ENCODE peak calls at places on chromosomes 12 and 14, in ten cellular contexts. L, V, F, R, H, P, O, T, Z and Y are unnamed samples.

GRCh38 chr14:101055776-101056374 is 152.4 kb upstream of the RTL1 start:
- DNase-seq in T (no peak), O (no peak), V (no peak), P (no peak), F (no peak), Z (no peak), R (no peak), L (no peak), H (no peak), Y (peak; percentile 81)

GRCh38 chr12:121060149-121061001 is 21.3 kb upstream of the OASL start:
- DNase-seq in O (peak; percentile 54), R (peak; percentile 43), T (peak; percentile 67), F (peak; percentile 78), Z (peak; percentile 67), L (peak; percentile 20), H (peak; percentile 55), P (peak; percentile 86), V (peak; percentile 56), Y (peak; percentile 48)

GRCh38 chr12:123264642-123265041 is 7.0 kb downstream of the CDK2AP1 start:
- DNase-seq in T (peak; percentile 52), R (no peak), P (peak; percentile 42), O (no peak), H (no peak), Z (no peak), L (no peak), F (no peak), V (no peak), Y (no peak)

GRCh38 chr14:39492267-39492666 is 60.0 kb upstream of the FBXO33 start:
- DNase-seq in O (no peak), H (peak; percentile 90), P (no peak), T (peak; percentile 12), L (no peak), Z (no peak), V (no peak), F (no peak), R (no peak), Y (peak; percentile 78)

GRCh38 chr14:105240811-105241576 is 7.3 kb upstream of the BTBD6 start:
- DNase-seq in Z (no peak), T (no peak), F (no peak), P (no peak), H (no peak), R (no peak), V (no peak), O (no peak), L (no peak), Y (no peak)

GRCh38 chr12:97048421-97049035 is 141.5 kb downstream of the NEDD1 start:
- DNase-seq in V (no peak), T (no peak), R (no peak), F (no peak), L (no peak), O (no peak), P (peak; percentile 51), H (no peak), Z (no peak), Y (no peak)

GRCh38 chr12:19515179-19515578 is 75.9 kb downstream of the AEBP2 start:
- DNase-seq in V (no peak), L (no peak), P (no peak), H (no peak), O (peak; percentile 11), R (no peak), F (no peak), Z (peak; percentile 33), T (no peak), Y (no peak)

GRCh38 chr12:20272801-20273200 is 95.5 kb upstream of the PDE3A start:
- DNase-seq in P (no peak), O (no peak), R (no peak), T (no peak), H (peak; percentile 53), V (no peak), L (no peak), F (no peak), Z (no peak), Y (peak; percentile 70)

GRCh38 chr14:96166475-96167223 is 38.0 kb upstream of the BDKRB2 start:
- DNase-seq in T (no peak), F (no peak), Z (no peak), O (no peak), L (no peak), V (no peak), H (no peak), P (no peak), R (no peak), Y (peak; percentile 44)

GRCh38 chr14:95597784-95598204 is 62.9 kb downstream of the GLRX5 start:
- DNase-seq in O (no peak), R (peak; percentile 31), F (no peak), V (no peak), H (peak; percentile 5), Z (no peak), T (peak; percentile 62), L (no peak), P (peak; percentile 23), Y (peak; percentile 72)

GRCh38 chr12:67286257-67286656 is 17.1 kb downstream of the CAND1 start:
- DNase-seq in Z (no peak), P (no peak), O (no peak), V (no peak), L (no peak), R (no peak), T (no peak), F (no peak), H (no peak), Y (no peak)

DNA sequence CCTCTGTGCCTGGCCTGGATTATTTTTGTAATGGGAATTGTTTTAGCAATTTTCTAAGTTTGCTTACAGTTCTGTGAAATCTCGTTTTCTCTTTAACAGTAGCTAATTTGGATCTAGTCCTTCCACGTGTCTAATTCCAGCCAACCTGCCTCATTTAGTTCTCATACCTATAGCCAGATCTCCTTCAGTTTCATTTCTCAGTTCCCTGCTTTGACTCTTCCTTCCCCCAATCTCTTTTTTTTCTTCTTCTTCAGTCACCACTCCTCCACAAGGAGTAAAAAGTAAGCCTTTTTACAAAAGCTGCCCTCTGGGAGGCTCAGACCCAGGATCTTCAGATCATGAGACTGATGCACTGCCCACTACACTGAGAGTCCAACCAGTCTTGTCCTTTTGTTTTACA is 1.4 kb downstream of the THTPA start:
- DNase-seq in T (no peak), P (peak; percentile 41), F (no peak), O (no peak), R (no peak), Z (no peak), H (no peak), V (no peak), L (no peak), Y (no peak)
- H3K4me3 ChIP-seq in T (no peak overlapping the region), P (peak overlapping the region; percentile 86), F (no peak overlapping the region), O (peak overlapping the region; percentile 81), R (no peak overlapping the region), Z (no peak overlapping the region), H (no peak overlapping the region), V (no peak overlapping the region), L (no peak overlapping the region), Y (peak overlapping the region; percentile 90)

DNA sequence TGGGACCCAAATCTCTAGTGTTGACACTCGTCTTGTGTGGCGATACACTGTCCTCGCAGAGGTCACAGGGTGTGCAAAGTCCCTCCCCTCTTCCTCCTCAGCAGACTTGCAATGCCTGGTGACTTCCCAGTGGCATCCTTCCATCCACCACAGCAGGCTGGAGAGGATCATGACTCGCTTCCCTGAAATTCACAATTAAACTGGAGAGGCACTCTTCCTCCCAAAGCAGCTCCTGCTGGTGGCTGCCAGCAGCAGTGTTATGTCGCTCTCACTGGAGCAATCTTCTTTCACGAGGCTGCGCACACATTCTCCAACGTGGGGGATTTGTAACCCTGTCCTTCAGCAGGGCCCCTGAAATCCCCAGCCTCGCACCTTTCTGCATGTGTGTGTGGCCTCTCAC is 145.2 kb upstream of the TMCC3 start:
- DNase-seq in Z (peak; percentile 63), O (peak; percentile 29), F (no peak), P (no peak), V (no peak), R (no peak), T (no peak), H (peak; percentile 49), L (no peak), Y (peak; percentile 67)
- TF ChIP-seq CTCF in Z (peak; percentile 30), O (no peak), F (no peak), P (no peak), V (no peak), R (no peak), T (no peak), H (peak; percentile 9), L (no peak), Y (no peak)

GRCh38 chr12:110737532-110737931 is 5.2 kb downstream of the PPP1CC start:
- DNase-seq in L (no peak), Z (no peak), F (peak; percentile 38), H (no peak), O (no peak), T (no peak), R (no peak), V (no peak), P (no peak), Y (no peak)
- H3K4me3 ChIP-seq in L (no peak overlapping the region), Z (no peak overlapping the region), F (no peak overlapping the region), H (no peak overlapping the region), O (no peak overlapping the region), T (no peak overlapping the region), R (no peak overlapping the region), V (no peak overlapping the region), P (no peak overlapping the region), Y (no peak overlapping the region)

DNA sequence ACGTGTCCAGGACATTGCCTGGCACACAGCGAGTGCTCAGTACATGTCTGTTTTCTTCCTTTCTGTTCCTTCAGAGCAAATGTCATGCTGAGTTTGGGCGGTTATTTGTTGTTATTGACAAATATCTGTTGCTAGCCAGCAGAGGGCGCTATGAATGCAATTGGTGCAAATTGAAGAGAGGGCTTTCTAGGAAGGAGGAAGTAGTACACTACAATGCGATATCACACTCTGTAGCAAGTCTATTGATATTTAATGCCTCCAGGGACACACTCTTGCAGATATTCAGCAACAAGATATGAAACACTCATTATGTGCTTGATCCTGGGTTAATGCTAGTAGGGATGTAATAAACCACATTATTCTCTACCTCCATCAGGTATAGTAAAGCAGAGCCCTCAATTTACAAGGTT is 267.3 kb upstream of the SRRM4 start:
- DNase-seq in T (peak; percentile 73), V (no peak), O (peak; percentile 4), Z (peak; percentile 34), P (peak; percentile 69), R (no peak), F (no peak), H (no peak), L (no peak), Y (no peak)
- TF ChIP-seq CTCF in T (no peak), V (no peak), O (peak; percentile 65), Z (peak; percentile 81), P (peak; percentile 65), R (no peak), F (peak; percentile 23), H (no peak), L (peak; percentile 36), Y (peak; percentile 13)